ENCODE peak calls at places on chromosome 9, in five cellular contexts. J is occipital lobe; U is heart right ventricle; C is PC-9; R is stimulated activated CD8-positive, alpha-beta memory T cell treated with anti-CD3 and anti-CD28 coated beads, Interleukin-12 subunit alpha, Interleukin-12 subunit beta, amount 100 ng/mL, for 4 hours. Y is an unnamed sample.
A peak's percentile ranks its signal among the peaks of the same experiment; 100 is the strongest.

GRCh38 chr9:137163101-137163661 is 6.7 kb downstream of the LRRC26 start:
- DNase-seq in J (no peak), U (no peak), C (no peak), R (no peak), Y (no peak)

GRCh38 chr9:87125819-87126218 is 178.5 kb upstream of the GAS1 start:
- DNase-seq in J (no peak), U (no peak), C (no peak), R (no peak), Y (no peak)

GRCh38 chr9:76255781-76256455 is 138.3 kb downstream of the RFK start:
- DNase-seq in J (no peak), U (peak; percentile 66), C (no peak), R (no peak), Y (no peak)

GRCh38 chr9:2872307-2872940 is 28.5 kb upstream of the PUM3 start:
- DNase-seq in J (no peak), U (no peak), C (no peak), R (no peak), Y (no peak)

GRCh38 chr9:19186240-19186639 is 44.3 kb upstream of the DENND4C start:
- DNase-seq in J (no peak), U (no peak), C (peak; percentile 78), R (no peak), Y (no peak)

GRCh38 chr9:114093031-114093471 is 6.0 kb downstream of the KIF12 start:
- DNase-seq in J (no peak), U (no peak), C (no peak), R (no peak), Y (no peak)

GRCh38 chr9:87887151-87887505 is 4.5 kb downstream of the SPATA31E1 start:
- DNase-seq in J (no peak), U (no peak), C (no peak), R (no peak), Y (no peak)

GRCh38 chr9:70398145-70398556 is 16.3 kb downstream of the KLF9 start:
- DNase-seq in J (no peak), U (no peak), C (no peak), R (no peak), Y (no peak)

GRCh38 chr9:31347082-31347617 is 1037.3 kb upstream of the ACO1 start:
- DNase-seq in J (no peak), U (no peak), C (no peak), R (no peak), Y (no peak)

GRCh38 chr9:79471577-79472543 is 99.9 kb upstream of the TLE4 start:
- DNase-seq in J (peak; percentile 39), U (peak; percentile 33), C (no peak), R (no peak), Y (no peak)

GRCh38 chr9:72526901-72527800 is 5.7 kb downstream of the TMC1 start:
- DNase-seq in J (peak; percentile 73), U (peak; percentile 63), C (peak; percentile 97), R (peak; percentile 60), Y (peak; percentile 15)

GRCh38 chr9:106920701-106921283 is 57.8 kb downstream of the ZNF462 start:
- DNase-seq in J (peak; percentile 7), U (peak; percentile 57), C (peak; percentile 42), R (no peak), Y (no peak)

GRCh38 chr9:123263227-123263626 is 5.2 kb downstream of the STRBP start:
- DNase-seq in J (no peak), U (no peak), C (no peak), R (no peak), Y (no peak)

GRCh38 chr9:135902655-135903357 is 4.5 kb downstream of the CAMSAP1 start:
- DNase-seq in J (no peak), U (no peak), C (no peak), R (no peak), Y (no peak)

GRCh38 chr9:119003218-119003617 is 366.0 kb downstream of the BRINP1 start:
- DNase-seq in J (peak; percentile 10), U (no peak), C (no peak), R (no peak), Y (no peak)

GRCh38 chr9:121946465-121946864 is 146.6 kb downstream of the TTLL11 start:
- DNase-seq in J (no peak), U (no peak), C (no peak), R (no peak), Y (no peak)

GRCh38 chr9:93184439-93185221 is 691 bp downstream of the WNK2 start:
- DNase-seq in J (no peak), U (no peak), C (no peak), R (no peak), Y (no peak)

GRCh38 chr9:37667706-37668672 is 17.2 kb downstream of the FRMPD1 start:
- DNase-seq in J (no peak), U (no peak), C (no peak), R (no peak), Y (no peak)

GRCh38 chr9:131676431-131676972 is 63.4 kb downstream of the RAPGEF1 start:
- DNase-seq in J (no peak), U (no peak), C (no peak), R (no peak), Y (no peak)

GRCh38 chr9:26243722-26244121 is 565.5 kb upstream of the TUSC1 start:
- DNase-seq in J (no peak), U (no peak), C (no peak), R (no peak), Y (no peak)

GRCh38 chr9:33233659-33234335 is 6.2 kb upstream of the SPINK4 start:
- DNase-seq in J (no peak), U (no peak), C (peak; percentile 91), R (no peak), Y (no peak)

GRCh38 chr9:108467653-108468324 is 388.0 kb downstream of the ACTL7B start:
- DNase-seq in J (no peak), U (no peak), C (no peak), R (no peak), Y (no peak)

GRCh38 chr9:136021171-136021890 is 60.2 kb upstream of the UBAC1 start:
- DNase-seq in J (no peak), U (no peak), C (no peak), R (no peak), Y (no peak)

GRCh38 chr9:95055851-95056551 is 261.5 kb downstream of the FANCC start:
- DNase-seq in J (no peak), U (peak; percentile 64), C (no peak), R (no peak), Y (no peak)

GRCh38 chr9:133943781-133944745 is 48.1 kb downstream of the VAV2 start:
- DNase-seq in J (no peak), U (no peak), C (no peak), R (no peak), Y (no peak)

GRCh38 chr9:124652203-124652992 is 118.7 kb downstream of the NR6A1 start:
- DNase-seq in J (no peak), U (peak; percentile 23), C (peak; percentile 97), R (no peak), Y (no peak)

GRCh38 chr9:11946521-11946920 is 746.7 kb upstream of the TYRP1 start:
- DNase-seq in J (no peak), U (no peak), C (no peak), R (no peak), Y (no peak)

GRCh38 chr9:2780846-2781245 is 63.0 kb downstream of the PUM3 start:
- DNase-seq in J (no peak), U (no peak), C (no peak), R (no peak), Y (no peak)

GRCh38 chr9:70587143-70587710 is 172.8 kb upstream of the KLF9 start:
- DNase-seq in J (peak; percentile 39), U (peak; percentile 36), C (no peak), R (no peak), Y (no peak)

GRCh38 chr9:114321759-114322158 is 1.1 kb upstream of the ORM1 start:
- DNase-seq in J (no peak), U (no peak), C (no peak), R (no peak), Y (no peak)

GRCh38 chr9:126986506-126986951 is 71.9 kb downstream of the RALGPS1 start:
- DNase-seq in J (no peak), U (no peak), C (peak; percentile 72), R (peak; percentile 10), Y (no peak)

GRCh38 chr9:116163293-116164055 is 9.9 kb downstream of the PAPPA start:
- DNase-seq in J (no peak), U (no peak), C (no peak), R (no peak), Y (no peak)

GRCh38 chr9:127734247-127734746 is 797 bp downstream of the TOR2A start:
- DNase-seq in J (no peak), U (no peak), C (no peak), R (no peak), Y (peak; percentile 34)

GRCh38 chr9:2859776-2860379 is 16.0 kb upstream of the PUM3 start:
- DNase-seq in J (peak; percentile 11), U (peak; percentile 33), C (no peak), R (no peak), Y (no peak)

GRCh38 chr9:96323169-96323568 is 21.2 kb upstream of the HSD17B3 start:
- DNase-seq in J (no peak), U (no peak), C (no peak), R (no peak), Y (no peak)

GRCh38 chr9:125387861-125388524 is 126.4 kb downstream of the GAPVD1 start:
- DNase-seq in J (no peak), U (no peak), C (no peak), R (no peak), Y (no peak)

GRCh38 chr9:87269296-87269695 is 228.4 kb upstream of the DAPK1 start:
- DNase-seq in J (no peak), U (no peak), C (no peak), R (no peak), Y (no peak)

GRCh38 chr9:4837768-4838546 is 45.2 kb downstream of the RCL1 start:
- DNase-seq in J (peak; percentile 45), U (no peak), C (peak; percentile 49), R (no peak), Y (no peak)

GRCh38 chr9:91778031-91778430 is 172.0 kb downstream of the ROR2 start:
- DNase-seq in J (no peak), U (no peak), C (no peak), R (no peak), Y (no peak)

Y was measured in natural killer cell.